ENCODE peak calls at places on chromosome 21, in four cellular contexts. Q is activated T-cell treated with anti-CD3 and anti-CD28 coated beads for 1 hour; M is stimulated activated CD8-positive, alpha-beta memory T cell treated with anti-CD3 and anti-CD28 coated beads, Interleukin-15, amount 100 ng/mL, for 4 hours; H is NCI-H446. I is an unnamed sample.

GRCh38 chr21:34801519-34802132 is 132.8 kb downstream of the CLIC6 start:
- DNase-seq in H (no peak), Q (no peak), M (no peak), I (peak; percentile 3)

GRCh38 chr21:16033193-16033592 is 303.4 kb downstream of the USP25 start:
- DNase-seq in H (no peak), M (no peak), Q (no peak), I (no peak)

GRCh38 chr21:42665026-42665425 is 11.6 kb downstream of the PDE9A start:
- DNase-seq in Q (no peak), H (peak; percentile 80), M (no peak), I (no peak)

GRCh38 chr21:17793271-17793670 is 25.9 kb downstream of the C21orf91 start:
- DNase-seq in H (no peak), Q (no peak), M (no peak), I (no peak)

GRCh38 chr21:27258222-27258621 is 291.3 kb upstream of the ADAMTS5 start:
- DNase-seq in Q (no peak), M (no peak), H (no peak), I (no peak)

GRCh38 chr21:33419538-33420123 is 16.4 kb downstream of the IFNGR2 start:
- DNase-seq in H (no peak), M (no peak), Q (no peak), I (no peak)

GRCh38 chr21:46111857-46112730 is 14.2 kb downstream of the COL6A2 start:
- DNase-seq in Q (no peak), M (no peak), H (no peak), I (no peak)

GRCh38 chr21:26280715-26281310 is 110.2 kb upstream of the APP start:
- DNase-seq in Q (no peak), H (peak; percentile 99), M (no peak), I (peak; percentile 2)

GRCh38 chr21:33057385-33057940 is 12.5 kb upstream of the OLIG1 start:
- DNase-seq in H (no peak), M (no peak), Q (no peak), I (no peak)

GRCh38 chr21:37452222-37452621 is 85.6 kb downstream of the DYRK1A start:
- DNase-seq in H (peak; percentile 13), M (no peak), Q (no peak), I (peak; percentile 67)

GRCh38 chr21:36810443-36810842 is 111.5 kb downstream of the SIM2 start:
- DNase-seq in H (no peak), M (no peak), Q (no peak), I (no peak)

GRCh38 chr21:32884062-32884461 is 112.5 kb upstream of the PAXBP1 start:
- DNase-seq in M (no peak), Q (no peak), H (no peak), I (no peak)

GRCh38 chr21:42384999-42385398 is 10.9 kb downstream of the TMPRSS3 start:
- DNase-seq in M (no peak), Q (no peak), H (no peak), I (no peak)

GRCh38 chr21:14080764-14081096 is 130.0 kb downstream of the LIPI start:
- DNase-seq in M (no peak), H (no peak), Q (no peak), I (no peak)

GRCh38 chr21:27519357-27519756 is 552.5 kb upstream of the ADAMTS5 start:
- DNase-seq in H (peak; percentile 77), M (no peak), Q (no peak), I (no peak)

GRCh38 chr21:42107881-42108553 is 36.9 kb downstream of the UMODL1 start:
- DNase-seq in M (peak; percentile 21), Q (peak; percentile 59), H (peak; percentile 48), I (peak; percentile 65)

GRCh38 chr21:32538147-32538792 is 47.1 kb downstream of the TCP10L start:
- DNase-seq in Q (peak; percentile 9), H (no peak), M (peak; percentile 24), I (no peak)

GRCh38 chr21:27476696-27477095 is 509.8 kb upstream of the ADAMTS5 start:
- DNase-seq in M (no peak), H (no peak), Q (no peak), I (no peak)

GRCh38 chr21:44572959-44573583 is 458 bp upstream of the KRTAP10-4 start:
- DNase-seq in Q (no peak), M (no peak), H (no peak), I (no peak)

GRCh38 chr21:35041122-35041521 is 8.0 kb downstream of the RUNX1 start:
- DNase-seq in H (no peak), Q (no peak), M (no peak), I (no peak)

GRCh38 chr21:45283611-45284455 is 3.9 kb downstream of the POFUT2 start:
- DNase-seq in Q (no peak), H (no peak), M (no peak), I (no peak)

GRCh38 chr21:27190601-27191000 is 223.7 kb upstream of the ADAMTS5 start:
- DNase-seq in Q (no peak), H (peak; percentile 55), M (no peak), I (no peak)

GRCh38 chr21:35051287-35051818 is 2.3 kb upstream of the RUNX1 start:
- DNase-seq in M (peak; percentile 75), H (peak; percentile 5), Q (peak; percentile 72), I (no peak)

GRCh38 chr21:39576518-39577128 is 36.1 kb upstream of the B3GALT5 start:
- DNase-seq in Q (no peak), H (no peak), M (no peak), I (no peak)

GRCh38 chr21:46325073-46325912 is 1.3 kb downstream of the PCNT start:
- DNase-seq in H (no peak), Q (peak; percentile 7), M (peak; percentile 13), I (peak; percentile 52)

GRCh38 chr21:36647279-36648093 is 51.4 kb upstream of the SIM2 start:
- DNase-seq in M (no peak), Q (no peak), H (no peak), I (no peak)

GRCh38 chr21:31735518-31735992 is 3.6 kb upstream of the SCAF4 start:
- DNase-seq in M (no peak), H (no peak), Q (no peak), I (no peak)

GRCh38 chr21:16838330-16838729 is 674.5 kb upstream of the CXADR start:
- DNase-seq in H (peak; percentile 23), Q (no peak), M (no peak), I (no peak)

GRCh38 chr21:37582613-37583012 is 216.0 kb downstream of the DYRK1A start:
- DNase-seq in H (peak; percentile 42), Q (no peak), M (no peak), I (peak; percentile 72)

GRCh38 chr21:36038701-36039497 is 21.4 kb downstream of the SETD4 start:
- DNase-seq in Q (no peak), H (no peak), M (no peak), I (no peak)

GRCh38 chr21:18987515-18988026 is 584.0 kb upstream of the TMPRSS15 start:
- DNase-seq in H (no peak), Q (no peak), M (no peak), I (no peak)

GRCh38 chr21:42261832-42262200 is 42.9 kb downstream of the ABCG1 start:
- DNase-seq in H (no peak), M (no peak), Q (no peak), I (no peak)

GRCh38 chr21:35204850-35205564 is 155.9 kb upstream of the RUNX1 start:
- DNase-seq in Q (no peak), H (no peak), M (no peak), I (no peak)

I was measured in cerebellar cortex.